ENCODE peak calls at places on chromosomes 13 and 19, in six cellular contexts. One of them, this sample, is unnamed.

GRCh38 chr19:32708457-32708856 is 11.1 kb upstream of the TDRD12 start:
- DNase-seq in nephron progenitor cell: no peak
- DNase-seq in pancreas: no peak
- DNase-seq in renal cortical epithelial cell: no peak
- DNase-seq in stimulated activated naive CD8-positive, alpha-beta T cell treated with anti-CD3 and anti-CD28 coated beads, Interleukin-15, amount 100 ng/mL, for 72 hours: peak
- DNase-seq in left cardiac atrium: no peak
- DNase-seq in this sample: no peak

GRCh38 chr13:82905071-82905470 is 977.2 kb downstream of the SLITRK1 start:
- DNase-seq in left cardiac atrium: no peak
- DNase-seq in renal cortical epithelial cell: no peak
- DNase-seq in pancreas: no peak
- DNase-seq in nephron progenitor cell: no peak
- DNase-seq in stimulated activated naive CD8-positive, alpha-beta T cell treated with anti-CD3 and anti-CD28 coated beads, Interleukin-15, amount 100 ng/mL, for 72 hours: no peak
- DNase-seq in this sample: no peak

GRCh38 chr13:111211789-111212516 is 96.8 kb downstream of the ARHGEF7 start:
- DNase-seq in nephron progenitor cell: no peak
- DNase-seq in stimulated activated naive CD8-positive, alpha-beta T cell treated with anti-CD3 and anti-CD28 coated beads, Interleukin-15, amount 100 ng/mL, for 72 hours: no peak
- DNase-seq in left cardiac atrium: no peak
- DNase-seq in renal cortical epithelial cell: no peak
- DNase-seq in pancreas: no peak
- DNase-seq in this sample: no peak

GRCh38 chr19:43739419-43739818 is 15.3 kb downstream of the SMG9 start:
- DNase-seq in stimulated activated naive CD8-positive, alpha-beta T cell treated with anti-CD3 and anti-CD28 coated beads, Interleukin-15, amount 100 ng/mL, for 72 hours: no peak
- DNase-seq in left cardiac atrium: no peak
- DNase-seq in renal cortical epithelial cell: no peak
- DNase-seq in nephron progenitor cell: no peak
- DNase-seq in pancreas: no peak
- DNase-seq in this sample: no peak

GRCh38 chr19:3823345-3823704 is 37.1 kb upstream of the MATK start:
- DNase-seq in left cardiac atrium: no peak
- DNase-seq in pancreas: no peak
- DNase-seq in renal cortical epithelial cell: no peak
- DNase-seq in stimulated activated naive CD8-positive, alpha-beta T cell treated with anti-CD3 and anti-CD28 coated beads, Interleukin-15, amount 100 ng/mL, for 72 hours: no peak
- DNase-seq in nephron progenitor cell: no peak
- DNase-seq in this sample: no peak

GRCh38 chr13:67231481-67231940 is 1.4 kb upstream of the PCDH9 start:
- DNase-seq in nephron progenitor cell: no peak
- DNase-seq in stimulated activated naive CD8-positive, alpha-beta T cell treated with anti-CD3 and anti-CD28 coated beads, Interleukin-15, amount 100 ng/mL, for 72 hours: no peak
- DNase-seq in renal cortical epithelial cell: peak
- DNase-seq in left cardiac atrium: no peak
- DNase-seq in pancreas: no peak
- DNase-seq in this sample: peak

GRCh38 chr19:13120817-13121216 is 2.8 kb downstream of the NACC1 start:
- DNase-seq in renal cortical epithelial cell: no peak
- DNase-seq in stimulated activated naive CD8-positive, alpha-beta T cell treated with anti-CD3 and anti-CD28 coated beads, Interleukin-15, amount 100 ng/mL, for 72 hours: no peak
- DNase-seq in left cardiac atrium: no peak
- DNase-seq in nephron progenitor cell: no peak
- DNase-seq in pancreas: no peak
- DNase-seq in this sample: no peak

GRCh38 chr19:49836176-49837008 is 14.6 kb upstream of the PTOV1 start:
- DNase-seq in stimulated activated naive CD8-positive, alpha-beta T cell treated with anti-CD3 and anti-CD28 coated beads, Interleukin-15, amount 100 ng/mL, for 72 hours: no peak
- DNase-seq in left cardiac atrium: no peak
- DNase-seq in pancreas: no peak
- DNase-seq in renal cortical epithelial cell: no peak
- DNase-seq in nephron progenitor cell: no peak
- DNase-seq in this sample: no peak

GRCh38 chr19:18102916-18103542 is 5.5 kb downstream of the MAST3 start:
- DNase-seq in nephron progenitor cell: no peak
- DNase-seq in renal cortical epithelial cell: no peak
- DNase-seq in left cardiac atrium: no peak
- DNase-seq in pancreas: no peak
- DNase-seq in stimulated activated naive CD8-positive, alpha-beta T cell treated with anti-CD3 and anti-CD28 coated beads, Interleukin-15, amount 100 ng/mL, for 72 hours: no peak
- DNase-seq in this sample: no peak

GRCh38 chr13:40589285-40590109 is 76.9 kb downstream of the FOXO1 start:
- DNase-seq in pancreas: no peak
- DNase-seq in left cardiac atrium: peak
- DNase-seq in stimulated activated naive CD8-positive, alpha-beta T cell treated with anti-CD3 and anti-CD28 coated beads, Interleukin-15, amount 100 ng/mL, for 72 hours: no peak
- DNase-seq in nephron progenitor cell: peak
- DNase-seq in renal cortical epithelial cell: peak
- DNase-seq in this sample: peak

GRCh38 chr13:35979378-35979911 is 151.7 kb downstream of the DCLK1 start:
- DNase-seq in nephron progenitor cell: no peak
- DNase-seq in stimulated activated naive CD8-positive, alpha-beta T cell treated with anti-CD3 and anti-CD28 coated beads, Interleukin-15, amount 100 ng/mL, for 72 hours: no peak
- DNase-seq in left cardiac atrium: peak
- DNase-seq in renal cortical epithelial cell: peak
- DNase-seq in pancreas: peak
- DNase-seq in this sample: peak

GRCh38 chr13:73702419-73703071 is 431.7 kb downstream of the KLF12 start:
- DNase-seq in left cardiac atrium: no peak
- DNase-seq in pancreas: no peak
- DNase-seq in renal cortical epithelial cell: peak
- DNase-seq in nephron progenitor cell: no peak
- DNase-seq in stimulated activated naive CD8-positive, alpha-beta T cell treated with anti-CD3 and anti-CD28 coated beads, Interleukin-15, amount 100 ng/mL, for 72 hours: peak
- DNase-seq in this sample: no peak

GRCh38 chr13:78137404-78138142 is 218.9 kb upstream of the EDNRB start:
- DNase-seq in stimulated activated naive CD8-positive, alpha-beta T cell treated with anti-CD3 and anti-CD28 coated beads, Interleukin-15, amount 100 ng/mL, for 72 hours: peak
- DNase-seq in pancreas: peak
- DNase-seq in left cardiac atrium: no peak
- DNase-seq in nephron progenitor cell: peak
- DNase-seq in renal cortical epithelial cell: peak
- DNase-seq in this sample: peak

GRCh38 chr19:10919352-10920287 is 8.8 kb downstream of the YIPF2 start:
- DNase-seq in pancreas: no peak
- DNase-seq in nephron progenitor cell: no peak
- DNase-seq in left cardiac atrium: peak
- DNase-seq in stimulated activated naive CD8-positive, alpha-beta T cell treated with anti-CD3 and anti-CD28 coated beads, Interleukin-15, amount 100 ng/mL, for 72 hours: no peak
- DNase-seq in renal cortical epithelial cell: no peak
- DNase-seq in this sample: no peak

GRCh38 chr19:14441041-14441938 is 8.2 kb downstream of the PKN1 start:
- DNase-seq in stimulated activated naive CD8-positive, alpha-beta T cell treated with anti-CD3 and anti-CD28 coated beads, Interleukin-15, amount 100 ng/mL, for 72 hours: no peak
- DNase-seq in nephron progenitor cell: no peak
- DNase-seq in left cardiac atrium: no peak
- DNase-seq in renal cortical epithelial cell: no peak
- DNase-seq in pancreas: no peak
- DNase-seq in this sample: no peak

GRCh38 chr19:49502866-49503581 is 6.8 kb downstream of the RPS11 start:
- DNase-seq in stimulated activated naive CD8-positive, alpha-beta T cell treated with anti-CD3 and anti-CD28 coated beads, Interleukin-15, amount 100 ng/mL, for 72 hours: peak
- DNase-seq in nephron progenitor cell: no peak
- DNase-seq in left cardiac atrium: peak
- DNase-seq in renal cortical epithelial cell: peak
- DNase-seq in pancreas: no peak
- DNase-seq in this sample: no peak

GRCh38 chr19:49425922-49426592 is 869 bp downstream of the GFY start:
- DNase-seq in nephron progenitor cell: peak
- DNase-seq in pancreas: no peak
- DNase-seq in left cardiac atrium: no peak
- DNase-seq in stimulated activated naive CD8-positive, alpha-beta T cell treated with anti-CD3 and anti-CD28 coated beads, Interleukin-15, amount 100 ng/mL, for 72 hours: peak
- DNase-seq in renal cortical epithelial cell: no peak
- DNase-seq in this sample: no peak